ENCODE peak calls at places on chromosomes 3 and 15, in ten cellular contexts. J, I, L, F, Q, H, V, U, Y and B are unnamed samples.
A peak's percentile ranks its signal among the peaks of the same experiment; 100 is the strongest.

GRCh38 chr3:184687363-184688049 is 24.4 kb downstream of the MAGEF1 start:
- DNase-seq in F (no peak), H (peak; percentile 67), U (no peak), Y (no peak), V (no peak), J (no peak), L (no peak), I (no peak), Q (no peak), B (peak; percentile 43)

GRCh38 chr15:61172325-61172724 is 56.8 kb downstream of the RORA start:
- DNase-seq in H (no peak), I (no peak), V (no peak), Q (no peak), L (no peak), U (no peak), Y (no peak), J (no peak), F (no peak), B (no peak)

GRCh38 chr15:41494922-41495735 is 1.5 kb downstream of the ITPKA start:
- DNase-seq in Q (no peak), H (no peak), Y (no peak), I (no peak), F (no peak), J (no peak), L (peak; percentile 54), V (no peak), U (no peak), B (peak; percentile 54)

GRCh38 chr15:58549013-58549779 is 117.4 kb downstream of the LIPC start:
- DNase-seq in Q (no peak), I (no peak), Y (no peak), U (no peak), V (no peak), J (no peak), H (no peak), F (peak; percentile 53), L (no peak), B (no peak)

GRCh38 chr3:174337227-174337626 is 521.9 kb upstream of the NAALADL2 start:
- DNase-seq in H (no peak), V (no peak), Y (no peak), Q (no peak), U (no peak), L (no peak), J (no peak), I (no peak), F (no peak), B (no peak)

GRCh38 chr15:31482122-31482922 is 155.7 kb downstream of the KLF13 start:
- DNase-seq in L (no peak), U (no peak), J (peak; percentile 83), F (no peak), Y (no peak), I (no peak), Q (no peak), V (no peak), H (no peak), B (no peak)

GRCh38 chr3:141383555-141384129 is 15.3 kb downstream of the ZBTB38 start:
- DNase-seq in V (peak; percentile 51), J (no peak), Y (no peak), I (no peak), H (no peak), Q (no peak), F (no peak), U (peak; percentile 88), L (no peak), B (no peak)

GRCh38 chr3:71486831-71487230 is 96.7 kb downstream of the FOXP1 start:
- DNase-seq in I (no peak), U (no peak), H (no peak), V (no peak), J (no peak), Y (no peak), Q (no peak), F (no peak), L (no peak), B (no peak)

GRCh38 chr3:87793322-87793877 is 265.4 kb downstream of the CGGBP1 start:
- DNase-seq in L (peak; percentile 13), Q (no peak), F (no peak), J (no peak), H (no peak), I (no peak), V (no peak), Y (no peak), U (no peak), B (no peak)

GRCh38 chr15:37058316-37058985 is 41.9 kb downstream of the MEIS2 start:
- DNase-seq in J (no peak), U (no peak), V (peak; percentile 37), H (no peak), Q (no peak), L (no peak), I (no peak), F (no peak), Y (peak; percentile 75), B (no peak)

GRCh38 chr3:28718074-28718849 is 369.6 kb upstream of the AZI2 start:
- DNase-seq in I (no peak), H (no peak), J (no peak), Y (no peak), L (no peak), F (no peak), Q (no peak), V (no peak), U (no peak), B (no peak)

GRCh38 chr3:7082244-7082643 is 221.3 kb downstream of the GRM7 start:
- DNase-seq in J (no peak), Y (no peak), F (no peak), V (no peak), L (no peak), Q (no peak), U (no peak), H (no peak), I (no peak), B (no peak)

GRCh38 chr3:27677554-27677953 is 44.6 kb downstream of the EOMES start:
- DNase-seq in F (peak; percentile 87), J (no peak), V (peak; percentile 94), U (peak; percentile 96), I (peak; percentile 98), Y (peak; percentile 99), Q (peak; percentile 56), L (no peak), H (no peak), B (no peak)

GRCh38 chr3:194130807-194131589 is 5.0 kb upstream of the HES1 start:
- DNase-seq in U (peak; percentile 56), V (peak; percentile 75), H (peak; percentile 29), F (no peak), Q (no peak), I (peak; percentile 43), L (peak; percentile 19), J (no peak), Y (no peak), B (no peak)

GRCh38 chr3:78204977-78205376 is 1165.1 kb downstream of the ROBO2 start:
- DNase-seq in L (no peak), J (no peak), U (peak; percentile 35), H (peak; percentile 6), Q (no peak), Y (peak; percentile 61), I (peak; percentile 43), F (peak; percentile 10), V (peak; percentile 83), B (no peak)
- TF ChIP-seq CTCF in L (no peak), J (peak; percentile 47), U (no peak), H (no peak), Q (no peak), Y (peak; percentile 16), I (no peak), F (peak; percentile 24), V (peak; percentile 27), B (no peak)

DNA sequence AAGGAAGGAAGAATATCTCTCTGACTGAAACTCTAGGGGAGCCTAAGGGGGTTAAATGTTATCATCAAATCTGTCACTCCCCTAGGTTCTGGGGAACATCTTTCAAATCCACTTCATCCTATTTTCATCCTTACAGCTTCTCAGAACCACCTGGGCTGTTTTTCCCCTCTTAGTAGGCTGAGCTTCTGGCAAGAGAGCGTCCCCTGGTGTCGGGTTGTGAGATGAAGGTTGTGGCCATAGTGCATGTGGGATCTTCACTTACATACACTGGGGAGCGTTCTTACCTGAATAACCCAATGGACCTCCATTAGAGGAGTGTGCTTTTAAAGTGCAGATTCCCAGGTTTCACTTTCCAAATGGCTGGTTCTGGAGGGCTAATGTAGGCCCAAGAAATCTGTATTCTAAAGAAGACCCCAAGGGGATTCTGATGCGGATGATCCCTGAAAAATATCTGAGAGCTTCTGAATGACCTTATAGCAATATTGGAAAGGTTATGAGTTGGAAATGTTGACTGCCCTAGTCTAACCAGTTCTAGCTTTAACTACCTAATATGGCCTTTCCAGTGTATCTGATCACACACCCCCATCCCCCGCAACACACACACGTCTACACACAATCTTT is 663.7 kb downstream of the AGBL1 start:
- DNase-seq in H (no peak), I (no peak), U (peak; percentile 76), Y (no peak), J (no peak), L (peak; percentile 83), V (peak; percentile 9), F (no peak), Q (no peak), B (no peak)
- TF ChIP-seq CTCF in H (peak; percentile 50), I (no peak), U (peak; percentile 95), Y (peak; percentile 5), J (no peak), L (peak; percentile 82), V (no peak), F (peak; percentile 18), Q (peak; percentile 41), B (no peak)

GRCh38 chr3:17469520-17469919 is 272.9 kb downstream of the TBC1D5 start:
- DNase-seq in I (no peak), U (peak; percentile 52), J (no peak), Y (no peak), V (no peak), F (no peak), L (no peak), H (no peak), Q (no peak), B (no peak)

GRCh38 chr3:17469954-17470353 is 272.5 kb downstream of the TBC1D5 start:
- DNase-seq in Y (no peak), F (no peak), Q (no peak), V (no peak), J (no peak), L (no peak), U (no peak), H (no peak), I (no peak), B (no peak)

GRCh38 chr3:17478673-17479072 is 263.8 kb downstream of the TBC1D5 start:
- DNase-seq in Q (no peak), V (peak; percentile 60), Y (peak; percentile 64), H (no peak), F (peak; percentile 60), L (no peak), U (peak; percentile 91), I (peak; percentile 67), J (no peak), B (no peak)

GRCh38 chr3:17473761-17474160 is 268.7 kb downstream of the TBC1D5 start:
- DNase-seq in V (no peak), Q (no peak), L (no peak), Y (peak; percentile 49), J (no peak), U (peak; percentile 16), F (no peak), I (peak; percentile 45), H (no peak), B (no peak)
- TF ChIP-seq CTCF in V (peak; percentile 13), Q (no peak), L (no peak), Y (peak; percentile 40), J (peak; percentile 50), U (no peak), F (peak; percentile 42), I (peak; percentile 31), H (peak; percentile 23), B (no peak)

DNA sequence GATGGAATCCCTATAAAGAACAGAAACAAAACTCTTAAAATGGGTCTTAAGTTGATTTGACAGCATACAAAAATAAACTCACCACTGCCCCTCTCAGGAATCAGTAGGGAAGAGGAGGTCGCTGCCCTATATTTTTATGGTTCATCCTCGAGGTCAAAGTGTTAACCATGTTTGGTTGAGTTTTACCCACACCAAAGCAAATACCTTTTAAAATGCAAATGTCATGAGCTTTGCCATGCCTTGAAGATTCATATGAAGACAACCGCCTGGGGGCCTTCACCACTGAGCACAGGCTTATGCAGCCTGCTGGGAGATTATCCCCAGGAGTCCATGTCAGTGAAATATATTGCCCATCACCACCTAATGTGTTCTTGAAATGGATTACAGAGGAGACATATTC is 66.1 kb downstream of the GLB1 start:
- DNase-seq in I (no peak), Q (no peak), L (no peak), F (no peak), H (no peak), U (no peak), V (no peak), J (no peak), Y (no peak), B (no peak)
- TF ChIP-seq CTCF in I (no peak), Q (no peak), L (no peak), F (no peak), H (no peak), U (no peak), V (no peak), J (no peak), Y (no peak), B (no peak)